ENCODE peak calls at places on chromosomes 12 and 14, in seven cellular contexts. C is trophoblast cell, J is IMR-90, S is neuronal stem cell, M is mesenchymal stem cell, V is H1, O is mesendoderm. T is an unnamed sample.
A peak's percentile ranks its signal among the peaks of the same experiment; 100 is the strongest.

GRCh38 chr12:52380271-52380694 is 5.2 kb downstream of the KRT84 start:
- DNase-seq in C (peak; percentile 34), J (no peak), S (no peak), M (peak; percentile 16), V (peak; percentile 67), O (peak; percentile 49), T (peak; percentile 81)

GRCh38 chr12:94740601-94741362 is 90.4 kb upstream of the TMCC3 start:
- DNase-seq in C (no peak), J (no peak), S (no peak), M (no peak), V (no peak), O (peak; percentile 83), T (peak; percentile 58)

GRCh38 chr12:68400231-68400829 is 68.2 kb upstream of the MDM1 start:
- DNase-seq in C (no peak), J (no peak), S (no peak), M (no peak), V (no peak), O (no peak), T (no peak)

GRCh38 chr12:54054442-54055332 is 1.1 kb downstream of the HOXC4 start:
- DNase-seq in C (no peak), J (no peak), S (no peak), M (no peak), V (no peak), O (no peak), T (no peak)

GRCh38 chr14:103427485-103428443 is 42.5 kb downstream of the MARK3 start:
- DNase-seq in C (no peak), J (peak; percentile 85), S (no peak), M (peak; percentile 73), V (no peak), O (peak; percentile 95), T (peak; percentile 77)

GRCh38 chr12:80271770-80272169 is 172.3 kb upstream of the PTPRQ start:
- DNase-seq in C (no peak), J (no peak), S (no peak), M (no peak), V (no peak), O (no peak), T (no peak)

GRCh38 chr12:85627584-85627983 is 208.6 kb downstream of the RASSF9 start:
- DNase-seq in C (no peak), J (peak; percentile 92), S (no peak), M (no peak), V (no peak), O (no peak), T (no peak)

GRCh38 chr12:96514328-96514727 is 25.0 kb downstream of the CFAP54 start:
- DNase-seq in C (no peak), J (peak; percentile 60), S (no peak), M (no peak), V (no peak), O (no peak), T (no peak)

GRCh38 chr14:104977681-104978647 is at the start of gene AHNAK2:
- DNase-seq in C (peak; percentile 88), J (peak; percentile 67), S (peak; percentile 82), M (peak; percentile 81), V (peak; percentile 88), O (peak; percentile 87), T (peak; percentile 92)

GRCh38 chr14:49492151-49492550 is 94.0 kb downstream of the RPS29 start:
- DNase-seq in C (no peak), J (no peak), S (no peak), M (peak; percentile 28), V (no peak), O (no peak), T (no peak)

GRCh38 chr14:91985008-91985407 is 37.5 kb upstream of the FBLN5 start:
- DNase-seq in C (no peak), J (peak; percentile 80), S (no peak), M (peak; percentile 75), V (no peak), O (no peak), T (no peak)

GRCh38 chr12:88063375-88063774 is 34.2 kb upstream of the C12orf50 start:
- DNase-seq in C (no peak), J (peak; percentile 18), S (no peak), M (peak; percentile 70), V (no peak), O (no peak), T (no peak)

GRCh38 chr12:11814362-11814761 is 164.9 kb downstream of the ETV6 start:
- DNase-seq in C (no peak), J (peak; percentile 89), S (no peak), M (peak; percentile 84), V (no peak), O (peak; percentile 83), T (no peak)

GRCh38 chr14:58663494-58664111 is 25.8 kb downstream of the DACT1 start:
- DNase-seq in C (peak; percentile 97), J (peak; percentile 90), S (no peak), M (peak; percentile 76), V (no peak), O (peak; percentile 98), T (no peak)

GRCh38 chr14:97446087-97446486 is 648.9 kb downstream of the VRK1 start:
- DNase-seq in C (no peak), J (no peak), S (no peak), M (no peak), V (no peak), O (peak; percentile 21), T (no peak)

GRCh38 chr14:32102152-32102787 is 25.2 kb downstream of the ARHGAP5 start:
- DNase-seq in C (no peak), J (no peak), S (no peak), M (no peak), V (no peak), O (no peak), T (no peak)

GRCh38 chr12:52740591-52740990 is 36.6 kb downstream of the KRT76 start:
- DNase-seq in C (no peak), J (no peak), S (no peak), M (no peak), V (no peak), O (no peak), T (no peak)

GRCh38 chr12:78192979-78193378 is 362.3 kb downstream of the NAV3 start:
- DNase-seq in C (no peak), J (peak; percentile 28), S (no peak), M (no peak), V (no peak), O (no peak), T (no peak)

GRCh38 chr12:99619389-99620158 is 28.0 kb upstream of the GARIN6 start:
- DNase-seq in C (peak; percentile 21), J (peak; percentile 4), S (peak; percentile 18), M (peak; percentile 12), V (peak; percentile 56), O (peak; percentile 74), T (peak; percentile 77)

GRCh38 chr14:65879218-65880009 is 466.9 kb downstream of the FUT8 start:
- DNase-seq in C (no peak), J (peak; percentile 60), S (no peak), M (peak; percentile 2), V (no peak), O (no peak), T (no peak)

GRCh38 chr12:110038741-110039084 is 9.6 kb downstream of the C12orf76 start:
- DNase-seq in C (no peak), J (no peak), S (no peak), M (no peak), V (no peak), O (no peak), T (no peak)

GRCh38 chr12:94994312-94994711 is 9.2 kb downstream of the NDUFA12 start:
- DNase-seq in C (peak; percentile 78), J (peak; percentile 68), S (no peak), M (peak; percentile 81), V (no peak), O (no peak), T (no peak)

GRCh38 chr14:99579903-99580570 is 24.0 kb downstream of the CCDC85C start:
- DNase-seq in C (peak; percentile 98), J (peak; percentile 77), S (no peak), M (no peak), V (no peak), O (peak; percentile 92), T (peak; percentile 78)

GRCh38 chr14:52312872-52313492 is 1.1 kb upstream of the PTGER2 start:
- DNase-seq in C (no peak), J (peak; percentile 58), S (no peak), M (peak; percentile 32), V (no peak), O (no peak), T (no peak)

GRCh38 chr12:62724947-62725447 is 210.0 kb downstream of the PPM1H start:
- DNase-seq in C (peak; percentile 89), J (peak; percentile 96), S (peak; percentile 58), M (peak; percentile 94), V (no peak), O (peak; percentile 98), T (peak; percentile 88)

GRCh38 chr14:59360923-59361794 is 104.0 kb downstream of the GPR135 start:
- DNase-seq in C (peak; percentile 91), J (peak; percentile 82), S (no peak), M (peak; percentile 91), V (no peak), O (peak; percentile 75), T (no peak)

GRCh38 chr14:23544511-23545447 is 6.8 kb downstream of the ZFHX2 start:
- DNase-seq in C (no peak), J (no peak), S (no peak), M (no peak), V (peak; percentile 81), O (peak; percentile 80), T (peak; percentile 91)

GRCh38 chr14:69366069-69366468 is 32.0 kb downstream of the ERH start:
- DNase-seq in C (no peak), J (no peak), S (no peak), M (no peak), V (no peak), O (no peak), T (no peak)
- H3K23ac ChIP-seq in C (no peak overlapping the region), J (no peak overlapping the region), S (no peak overlapping the region), M (no peak overlapping the region), V (no peak overlapping the region), O (no peak overlapping the region), T (no peak overlapping the region)

GRCh38 chr12:13178568-13179158 is 17.9 kb upstream of the EMP1 start:
- DNase-seq in C (no peak), J (no peak), S (no peak), M (peak; percentile 18), V (peak; percentile 29), O (no peak), T (no peak)
- H3K9ac ChIP-seq in C (no peak overlapping the region), J (no peak overlapping the region), S (no peak overlapping the region), M (peak overlapping the region; percentile 54), V (no peak overlapping the region), O (no peak overlapping the region), T (no peak overlapping the region)

DNA sequence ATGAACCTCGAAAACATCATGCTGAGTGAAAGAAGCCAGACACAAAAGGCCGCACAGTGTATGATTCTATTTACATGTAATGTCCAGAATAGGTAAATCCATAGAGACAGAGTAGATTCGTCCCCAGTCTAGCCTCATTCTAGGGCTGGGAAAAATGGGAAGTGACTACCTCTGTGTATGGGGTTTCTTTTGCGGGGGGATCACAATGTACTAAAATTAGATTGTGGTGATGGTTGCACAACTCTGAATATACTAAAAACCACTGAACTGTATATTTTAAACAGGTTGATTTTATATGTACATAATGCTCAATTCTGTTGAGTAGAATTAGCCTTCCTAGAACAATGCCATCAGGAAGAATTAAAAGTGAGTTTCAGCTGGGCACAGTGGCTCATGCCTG is 6.3 kb upstream of the RILPL2 start:
- DNase-seq in C (no peak), J (no peak), S (no peak), M (no peak), V (no peak), O (no peak), T (no peak)
- H2BK120ac ChIP-seq in C (no peak overlapping the region), J (no peak overlapping the region), S (no peak overlapping the region), M (no peak overlapping the region), V (no peak overlapping the region), O (no peak overlapping the region), T (no peak overlapping the region)

DNA sequence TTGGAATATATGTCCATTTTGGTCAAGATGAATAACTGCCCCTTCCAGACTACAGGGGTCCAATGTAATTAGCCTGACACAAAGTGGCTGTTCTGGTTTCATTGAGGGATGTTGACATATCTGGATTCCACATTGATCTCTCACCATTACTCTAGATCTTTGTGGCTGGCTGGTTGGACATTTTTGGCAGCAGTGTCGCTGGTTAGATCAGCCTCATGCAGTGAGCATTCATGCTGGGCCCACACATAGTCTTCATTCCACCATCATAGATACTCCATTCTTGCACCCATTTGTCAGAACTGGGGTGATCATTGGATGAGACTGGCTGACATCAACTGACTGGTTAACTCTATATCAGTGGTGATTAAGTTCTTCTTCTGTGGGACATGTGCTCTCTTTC is 74.4 kb downstream of the MGST1 start:
- DNase-seq in C (peak; percentile 51), J (peak; percentile 38), S (no peak), M (no peak), V (no peak), O (no peak), T (no peak)
- H3K23ac ChIP-seq in C (no peak overlapping the region), J (no peak overlapping the region), S (no peak overlapping the region), M (no peak overlapping the region), V (no peak overlapping the region), O (no peak overlapping the region), T (no peak overlapping the region)